ENCODE peak calls at places on chromosomes 7 and 10, in four cellular contexts. One of them, this sample, is unnamed. For H3K36me3, the result is how much of the 10 kb centered on the place peaks cover.

GRCh38 chr7:120856621-120857352 is 1.2 kb downstream of the TSPAN12 start:
- DNase-seq in neural progenitor cell: peak
- DNase-seq in naive thymus-derived CD4-positive, alpha-beta T cell: no peak
- DNase-seq in uterus: peak
- DNase-seq in this sample: peak

GRCh38 chr10:114548662-114549061 is 109.4 kb downstream of the ABLIM1 start:
- DNase-seq in neural progenitor cell: peak
- DNase-seq in naive thymus-derived CD4-positive, alpha-beta T cell: no peak
- DNase-seq in uterus: peak
- DNase-seq in this sample: peak

GRCh38 chr7:51295435-51296269 is 21.0 kb downstream of the COBL start:
- DNase-seq in neural progenitor cell: no peak
- DNase-seq in naive thymus-derived CD4-positive, alpha-beta T cell: no peak
- DNase-seq in uterus: no peak
- DNase-seq in this sample: no peak

GRCh38 chr7:30348083-30348560 is 63.7 kb downstream of the ZNRF2 start:
- DNase-seq in neural progenitor cell: no peak
- DNase-seq in naive thymus-derived CD4-positive, alpha-beta T cell: peak
- DNase-seq in uterus: no peak
- DNase-seq in this sample: peak

GRCh38 chr7:118699222-118699621 is 474.7 kb downstream of the ANKRD7 start:
- DNase-seq in neural progenitor cell: no peak
- DNase-seq in naive thymus-derived CD4-positive, alpha-beta T cell: no peak
- DNase-seq in uterus: no peak
- DNase-seq in this sample: no peak

GRCh38 chr10:65194555-65194954 is 1673.4 kb downstream of the REEP3 start:
- DNase-seq in neural progenitor cell: no peak
- DNase-seq in naive thymus-derived CD4-positive, alpha-beta T cell: no peak
- DNase-seq in uterus: no peak
- DNase-seq in this sample: peak

GRCh38 chr10:100976906-100977305 is 7.6 kb downstream of the SEMA4G start:
- DNase-seq in neural progenitor cell: no peak
- DNase-seq in naive thymus-derived CD4-positive, alpha-beta T cell: no peak
- DNase-seq in uterus: no peak
- DNase-seq in this sample: no peak

GRCh38 chr10:28970231-28970630 is 292.9 kb downstream of the BAMBI start:
- DNase-seq in neural progenitor cell: no peak
- DNase-seq in naive thymus-derived CD4-positive, alpha-beta T cell: no peak
- DNase-seq in uterus: no peak
- DNase-seq in this sample: peak

GRCh38 chr7:28125381-28126046 is 55.1 kb downstream of the JAZF1 start:
- DNase-seq in neural progenitor cell: no peak
- DNase-seq in naive thymus-derived CD4-positive, alpha-beta T cell: no peak
- DNase-seq in uterus: peak
- DNase-seq in this sample: no peak

GRCh38 chr10:95542330-95542729 is 18.8 kb downstream of the SORBS1 start:
- DNase-seq in neural progenitor cell: no peak
- DNase-seq in naive thymus-derived CD4-positive, alpha-beta T cell: no peak
- DNase-seq in uterus: no peak
- DNase-seq in this sample: no peak

GRCh38 chr7:70238171-70238575 is 639.9 kb downstream of the AUTS2 start:
- DNase-seq in neural progenitor cell: peak
- DNase-seq in naive thymus-derived CD4-positive, alpha-beta T cell: no peak
- DNase-seq in uterus: no peak
- DNase-seq in this sample: no peak

GRCh38 chr10:26869528-26869927 is 8.8 kb upstream of the ABI1 start:
- DNase-seq in neural progenitor cell: no peak
- DNase-seq in naive thymus-derived CD4-positive, alpha-beta T cell: no peak
- DNase-seq in uterus: no peak
- DNase-seq in this sample: no peak

GRCh38 chr10:33746176-33746575 is 411.7 kb upstream of the NRP1 start:
- DNase-seq in neural progenitor cell: no peak
- DNase-seq in naive thymus-derived CD4-positive, alpha-beta T cell: no peak
- DNase-seq in uterus: no peak
- DNase-seq in this sample: no peak

GRCh38 chr7:122311719-122312118 is 7.2 kb upstream of the FEZF1 start:
- DNase-seq in neural progenitor cell: peak
- DNase-seq in naive thymus-derived CD4-positive, alpha-beta T cell: no peak
- DNase-seq in uterus: no peak
- DNase-seq in this sample: no peak

GRCh38 chr10:12564173-12564572 is 214.8 kb downstream of the CAMK1D start:
- DNase-seq in neural progenitor cell: no peak
- DNase-seq in naive thymus-derived CD4-positive, alpha-beta T cell: no peak
- DNase-seq in uterus: no peak
- DNase-seq in this sample: no peak

GRCh38 chr10:19730071-19730470 is 86.2 kb upstream of the PLXDC2 start:
- DNase-seq in neural progenitor cell: no peak
- DNase-seq in naive thymus-derived CD4-positive, alpha-beta T cell: no peak
- DNase-seq in uterus: no peak
- DNase-seq in this sample: peak

GRCh38 chr10:7417103-7417623 is 6.3 kb upstream of the SFMBT2 start:
- DNase-seq in neural progenitor cell: peak
- DNase-seq in naive thymus-derived CD4-positive, alpha-beta T cell: peak
- DNase-seq in uterus: no peak
- DNase-seq in this sample: peak

GRCh38 chr7:54560726-54561125 is 18.6 kb downstream of the VSTM2A start:
- DNase-seq in neural progenitor cell: no peak
- DNase-seq in naive thymus-derived CD4-positive, alpha-beta T cell: no peak
- DNase-seq in uterus: no peak
- DNase-seq in this sample: no peak

GRCh38 chr7:122217125-122217524 is 73.1 kb upstream of the AASS start:
- DNase-seq in neural progenitor cell: no peak
- DNase-seq in naive thymus-derived CD4-positive, alpha-beta T cell: no peak
- DNase-seq in uterus: no peak
- DNase-seq in this sample: no peak

GRCh38 chr7:1530946-1531262 is 402 bp downstream of the MAFK start:
- DNase-seq in neural progenitor cell: no peak
- DNase-seq in naive thymus-derived CD4-positive, alpha-beta T cell: no peak
- DNase-seq in uterus: no peak
- DNase-seq in this sample: no peak

GRCh38 chr10:46106410-46107255 is 60.6 kb upstream of the MSMB start:
- DNase-seq in neural progenitor cell: peak
- DNase-seq in naive thymus-derived CD4-positive, alpha-beta T cell: peak
- DNase-seq in uterus: peak
- DNase-seq in this sample: peak

GRCh38 chr10:32211046-32211363 is 136.0 kb downstream of the EPC1 start:
- DNase-seq in neural progenitor cell: no peak
- DNase-seq in naive thymus-derived CD4-positive, alpha-beta T cell: no peak
- DNase-seq in uterus: no peak
- DNase-seq in this sample: no peak

GRCh38 chr7:100406767-100407166 is 21.7 kb downstream of the ZCWPW1 start:
- DNase-seq in neural progenitor cell: no peak
- DNase-seq in naive thymus-derived CD4-positive, alpha-beta T cell: no peak
- DNase-seq in uterus: no peak
- DNase-seq in this sample: peak

GRCh38 chr7:86765931-86766330 is 122.2 kb downstream of the GRM3 start:
- DNase-seq in neural progenitor cell: no peak
- DNase-seq in naive thymus-derived CD4-positive, alpha-beta T cell: no peak
- DNase-seq in uterus: no peak
- DNase-seq in this sample: no peak

GRCh38 chr10:110237894-110238480 is 30.6 kb downstream of the MXI1 start:
- DNase-seq in neural progenitor cell: no peak
- DNase-seq in naive thymus-derived CD4-positive, alpha-beta T cell: no peak
- DNase-seq in uterus: no peak
- DNase-seq in this sample: no peak

GRCh38 chr7:102993532-102994029 is 80.8 kb downstream of the LRRC17 start:
- DNase-seq in neural progenitor cell: no peak
- DNase-seq in naive thymus-derived CD4-positive, alpha-beta T cell: no peak
- DNase-seq in uterus: no peak
- DNase-seq in this sample: no peak

GRCh38 chr7:102992509-102992819 is 79.7 kb downstream of the LRRC17 start:
- DNase-seq in neural progenitor cell: no peak
- DNase-seq in naive thymus-derived CD4-positive, alpha-beta T cell: no peak
- DNase-seq in uterus: no peak
- DNase-seq in this sample: no peak

GRCh38 chr7:102991540-102992214 is 78.9 kb downstream of the LRRC17 start:
- DNase-seq in neural progenitor cell: no peak
- DNase-seq in naive thymus-derived CD4-positive, alpha-beta T cell: no peak
- DNase-seq in uterus: no peak
- DNase-seq in this sample: peak

GRCh38 chr7:102994567-102994966 is 80.0 kb downstream of the FBXL13 start:
- DNase-seq in neural progenitor cell: no peak
- DNase-seq in naive thymus-derived CD4-positive, alpha-beta T cell: no peak
- DNase-seq in uterus: no peak
- DNase-seq in this sample: no peak

GRCh38 chr7:102992820-102993531 is 80.2 kb downstream of the LRRC17 start:
- DNase-seq in neural progenitor cell: no peak
- DNase-seq in naive thymus-derived CD4-positive, alpha-beta T cell: no peak
- DNase-seq in uterus: no peak
- DNase-seq in this sample: peak
- H3K27ac ChIP-seq in neural progenitor cell: no peak
- H3K27ac ChIP-seq in naive thymus-derived CD4-positive, alpha-beta T cell: no peak
- H3K27ac ChIP-seq in uterus: peak
- H3K27ac ChIP-seq in this sample: peak

GRCh38 chr10:119073584-119073983 is 7.0 kb downstream of the EIF3A start:
- DNase-seq in neural progenitor cell: no peak
- DNase-seq in naive thymus-derived CD4-positive, alpha-beta T cell: no peak
- DNase-seq in uterus: no peak
- DNase-seq in this sample: no peak
- H3K36me3 ChIP-seq in neural progenitor cell: under half
- H3K36me3 ChIP-seq in naive thymus-derived CD4-positive, alpha-beta T cell: under half
- H3K36me3 ChIP-seq in uterus: under half
- H3K36me3 ChIP-seq in this sample: under half

GRCh38 chr10:113019692-113020424 is 69.8 kb downstream of the TCF7L2 start:
- DNase-seq in neural progenitor cell: peak
- DNase-seq in naive thymus-derived CD4-positive, alpha-beta T cell: no peak
- DNase-seq in uterus: no peak
- DNase-seq in this sample: no peak

GRCh38 chr10:113021268-113022028 is 71.4 kb downstream of the TCF7L2 start:
- DNase-seq in neural progenitor cell: no peak
- DNase-seq in naive thymus-derived CD4-positive, alpha-beta T cell: no peak
- DNase-seq in uterus: peak
- DNase-seq in this sample: no peak

GRCh38 chr10:113020838-113021237 is 70.8 kb downstream of the TCF7L2 start:
- DNase-seq in neural progenitor cell: no peak
- DNase-seq in naive thymus-derived CD4-positive, alpha-beta T cell: no peak
- DNase-seq in uterus: no peak
- DNase-seq in this sample: no peak

GRCh38 chr10:113019096-113019495 is 69.0 kb downstream of the TCF7L2 start:
- DNase-seq in neural progenitor cell: peak
- DNase-seq in naive thymus-derived CD4-positive, alpha-beta T cell: no peak
- DNase-seq in uterus: no peak
- DNase-seq in this sample: no peak

GRCh38 chr10:113020425-113020753 is 70.3 kb downstream of the TCF7L2 start:
- DNase-seq in neural progenitor cell: no peak
- DNase-seq in naive thymus-derived CD4-positive, alpha-beta T cell: no peak
- DNase-seq in uterus: no peak
- DNase-seq in this sample: no peak
- H3K27ac ChIP-seq in neural progenitor cell: no peak
- H3K27ac ChIP-seq in naive thymus-derived CD4-positive, alpha-beta T cell: no peak
- H3K27ac ChIP-seq in uterus: peak
- H3K27ac ChIP-seq in this sample: no peak

GRCh38 chr7:107206136-107206535 is 37.3 kb downstream of the HBP1 start:
- DNase-seq in neural progenitor cell: no peak
- DNase-seq in naive thymus-derived CD4-positive, alpha-beta T cell: no peak
- DNase-seq in uterus: no peak
- DNase-seq in this sample: no peak
- H3K36me3 ChIP-seq in neural progenitor cell: under half
- H3K36me3 ChIP-seq in naive thymus-derived CD4-positive, alpha-beta T cell: half or more
- H3K36me3 ChIP-seq in uterus: under half
- H3K36me3 ChIP-seq in this sample: under half

GRCh38 chr7:130069179-130069977 is 956 bp upstream of the KLHDC10 start:
- DNase-seq in neural progenitor cell: no peak
- DNase-seq in naive thymus-derived CD4-positive, alpha-beta T cell: no peak
- DNase-seq in uterus: no peak
- DNase-seq in this sample: no peak

GRCh38 chr7:130071701-130072622 is 1.6 kb downstream of the KLHDC10 start:
- DNase-seq in neural progenitor cell: peak
- DNase-seq in naive thymus-derived CD4-positive, alpha-beta T cell: peak
- DNase-seq in uterus: peak
- DNase-seq in this sample: peak

GRCh38 chr7:130069978-130070899 is at the start of gene KLHDC10:
- DNase-seq in neural progenitor cell: peak
- DNase-seq in naive thymus-derived CD4-positive, alpha-beta T cell: peak
- DNase-seq in uterus: peak
- DNase-seq in this sample: peak

GRCh38 chr7:130065500-130066152 is 4.7 kb upstream of the KLHDC10 start:
- DNase-seq in neural progenitor cell: no peak
- DNase-seq in naive thymus-derived CD4-positive, alpha-beta T cell: no peak
- DNase-seq in uterus: no peak
- DNase-seq in this sample: no peak

DNA sequence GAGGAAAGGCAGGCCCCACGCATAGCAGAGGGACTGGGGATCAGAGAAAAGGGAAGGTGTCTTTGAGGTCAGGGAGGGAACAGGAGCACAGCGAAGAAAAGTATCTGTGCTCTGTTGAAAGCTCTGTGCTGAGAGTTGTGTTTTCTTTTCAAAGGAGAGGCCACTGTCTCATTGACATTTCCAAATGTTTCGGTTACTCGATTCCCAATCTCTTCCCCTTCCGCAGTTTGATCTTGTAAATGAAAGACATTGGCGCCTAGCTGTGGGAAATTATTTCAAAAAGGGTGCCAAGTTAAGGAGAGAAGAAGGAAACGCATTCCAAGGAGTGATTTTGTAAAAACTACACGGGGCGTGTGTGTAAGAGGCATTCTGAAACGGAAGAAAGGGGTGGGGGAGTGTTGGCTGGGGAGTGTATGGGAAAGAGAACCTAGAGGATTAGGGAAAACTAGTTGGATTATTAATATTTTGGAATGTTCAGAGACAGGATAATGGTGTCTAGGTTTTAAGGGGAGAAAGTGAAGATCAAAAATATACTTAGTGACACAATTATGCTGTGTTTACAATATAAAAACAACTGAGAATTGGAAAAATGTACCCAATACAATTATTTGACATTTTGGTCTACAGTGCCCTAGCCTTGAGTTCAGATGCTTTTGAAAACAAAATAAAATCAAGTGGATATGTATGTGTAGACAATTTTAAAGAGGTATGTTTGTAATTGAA is 727 bp downstream of the KLHDC10 start:
- DNase-seq in neural progenitor cell: peak
- DNase-seq in naive thymus-derived CD4-positive, alpha-beta T cell: no peak
- DNase-seq in uterus: no peak
- DNase-seq in this sample: no peak
- H3K27ac ChIP-seq in neural progenitor cell: no peak
- H3K27ac ChIP-seq in naive thymus-derived CD4-positive, alpha-beta T cell: peak
- H3K27ac ChIP-seq in uterus: peak
- H3K27ac ChIP-seq in this sample: peak